ENCODE peak calls at places on chromosome 6, in eight cellular contexts. One of them, this sample, is unnamed.
A peak's percentile ranks its signal among the peaks of the same experiment; 100 is the strongest.

GRCh38 chr6:37236921-37237320 is 20.7 kb upstream of the TBC1D22B start:
- DNase-seq in fibroblast of villous mesenchyme: no peak
- DNase-seq in GM12865: no peak
- DNase-seq in kidney epithelial cell: no peak
- DNase-seq in fibroblast of mammary gland: no peak
- DNase-seq in MCF 10A: no peak
- DNase-seq in heart right ventricle: no peak
- DNase-seq in ovary: no peak
- DNase-seq in this sample: no peak

GRCh38 chr6:81708306-81708705 is 44.2 kb downstream of the TENT5A start:
- DNase-seq in fibroblast of villous mesenchyme: no peak
- DNase-seq in GM12865: no peak
- DNase-seq in kidney epithelial cell: no peak
- DNase-seq in fibroblast of mammary gland: no peak
- DNase-seq in MCF 10A: no peak
- DNase-seq in heart right ventricle: no peak
- DNase-seq in ovary: no peak
- DNase-seq in this sample: no peak

GRCh38 chr6:105459884-105460283 is 57.0 kb upstream of the PREP start:
- DNase-seq in fibroblast of villous mesenchyme: no peak
- DNase-seq in GM12865: no peak
- DNase-seq in kidney epithelial cell: peak; percentile 62
- DNase-seq in fibroblast of mammary gland: peak; percentile 67
- DNase-seq in MCF 10A: peak; percentile 72
- DNase-seq in heart right ventricle: no peak
- DNase-seq in ovary: no peak
- DNase-seq in this sample: no peak

GRCh38 chr6:98041921-98042320 is 758.9 kb upstream of the MMS22L start:
- DNase-seq in fibroblast of villous mesenchyme: no peak
- DNase-seq in GM12865: no peak
- DNase-seq in kidney epithelial cell: no peak
- DNase-seq in fibroblast of mammary gland: no peak
- DNase-seq in MCF 10A: no peak
- DNase-seq in heart right ventricle: no peak
- DNase-seq in ovary: no peak
- DNase-seq in this sample: no peak

GRCh38 chr6:95578106-95578410 is 723 bp downstream of the MANEA start:
- DNase-seq in fibroblast of villous mesenchyme: peak; percentile 19
- DNase-seq in GM12865: peak; percentile 39
- DNase-seq in kidney epithelial cell: no peak
- DNase-seq in fibroblast of mammary gland: no peak
- DNase-seq in MCF 10A: no peak
- DNase-seq in heart right ventricle: peak; percentile 18
- DNase-seq in ovary: no peak
- DNase-seq in this sample: peak; percentile 18

GRCh38 chr6:15247750-15248450 is 2.0 kb downstream of the JARID2 start:
- DNase-seq in fibroblast of villous mesenchyme: peak; percentile 65
- DNase-seq in GM12865: peak; percentile 53
- DNase-seq in kidney epithelial cell: no peak
- DNase-seq in fibroblast of mammary gland: peak; percentile 60
- DNase-seq in MCF 10A: peak; percentile 56
- DNase-seq in heart right ventricle: peak; percentile 65
- DNase-seq in ovary: peak; percentile 57
- DNase-seq in this sample: peak; percentile 54

GRCh38 chr6:73579389-73579788 is 58.6 kb upstream of the EEF1A1 start:
- DNase-seq in fibroblast of villous mesenchyme: no peak
- DNase-seq in GM12865: peak; percentile 26
- DNase-seq in kidney epithelial cell: no peak
- DNase-seq in fibroblast of mammary gland: no peak
- DNase-seq in MCF 10A: no peak
- DNase-seq in heart right ventricle: peak; percentile 19
- DNase-seq in ovary: peak; percentile 22
- DNase-seq in this sample: no peak

GRCh38 chr6:111625099-111625416 is 19.4 kb upstream of the TRAF3IP2 start:
- DNase-seq in fibroblast of villous mesenchyme: no peak
- DNase-seq in GM12865: no peak
- DNase-seq in kidney epithelial cell: no peak
- DNase-seq in fibroblast of mammary gland: no peak
- DNase-seq in MCF 10A: no peak
- DNase-seq in heart right ventricle: no peak
- DNase-seq in ovary: no peak
- DNase-seq in this sample: no peak

GRCh38 chr6:160927416-160927815 is 64.2 kb upstream of the MAP3K4 start:
- DNase-seq in fibroblast of villous mesenchyme: no peak
- DNase-seq in GM12865: no peak
- DNase-seq in kidney epithelial cell: no peak
- DNase-seq in fibroblast of mammary gland: no peak
- DNase-seq in MCF 10A: no peak
- DNase-seq in heart right ventricle: no peak
- DNase-seq in ovary: no peak
- DNase-seq in this sample: no peak

GRCh38 chr6:112113371-112113770 is 26.0 kb downstream of the FAM229B start:
- DNase-seq in fibroblast of villous mesenchyme: peak; percentile 39
- DNase-seq in GM12865: no peak
- DNase-seq in kidney epithelial cell: no peak
- DNase-seq in fibroblast of mammary gland: no peak
- DNase-seq in MCF 10A: no peak
- DNase-seq in heart right ventricle: no peak
- DNase-seq in ovary: no peak
- DNase-seq in this sample: no peak

GRCh38 chr6:122248001-122248669 is 151.3 kb upstream of the HSF2 start:
- DNase-seq in fibroblast of villous mesenchyme: no peak
- DNase-seq in GM12865: no peak
- DNase-seq in kidney epithelial cell: no peak
- DNase-seq in fibroblast of mammary gland: no peak
- DNase-seq in MCF 10A: no peak
- DNase-seq in heart right ventricle: no peak
- DNase-seq in ovary: no peak
- DNase-seq in this sample: no peak

GRCh38 chr6:143896096-143896880 is 32.0 kb downstream of the ZC2HC1B start:
- DNase-seq in fibroblast of villous mesenchyme: no peak
- DNase-seq in GM12865: no peak
- DNase-seq in kidney epithelial cell: no peak
- DNase-seq in fibroblast of mammary gland: no peak
- DNase-seq in MCF 10A: no peak
- DNase-seq in heart right ventricle: no peak
- DNase-seq in ovary: no peak
- DNase-seq in this sample: no peak

GRCh38 chr6:1279065-1279464 is 32.8 kb upstream of the FOXQ1 start:
- DNase-seq in fibroblast of villous mesenchyme: no peak
- DNase-seq in GM12865: no peak
- DNase-seq in kidney epithelial cell: no peak
- DNase-seq in fibroblast of mammary gland: no peak
- DNase-seq in MCF 10A: no peak
- DNase-seq in heart right ventricle: no peak
- DNase-seq in ovary: no peak
- DNase-seq in this sample: no peak

GRCh38 chr6:85063611-85064010 is 299.2 kb upstream of the TBX18 start:
- DNase-seq in fibroblast of villous mesenchyme: no peak
- DNase-seq in GM12865: no peak
- DNase-seq in kidney epithelial cell: no peak
- DNase-seq in fibroblast of mammary gland: no peak
- DNase-seq in MCF 10A: no peak
- DNase-seq in heart right ventricle: no peak
- DNase-seq in ovary: no peak
- DNase-seq in this sample: no peak

GRCh38 chr6:134147033-134147533 is 94.7 kb upstream of the SLC2A12 start:
- DNase-seq in fibroblast of villous mesenchyme: no peak
- DNase-seq in GM12865: no peak
- DNase-seq in kidney epithelial cell: no peak
- DNase-seq in fibroblast of mammary gland: no peak
- DNase-seq in MCF 10A: no peak
- DNase-seq in heart right ventricle: no peak
- DNase-seq in ovary: no peak
- DNase-seq in this sample: no peak

GRCh38 chr6:87731818-87732661 is 30.0 kb upstream of the AKIRIN2 start:
- DNase-seq in fibroblast of villous mesenchyme: peak; percentile 93
- DNase-seq in GM12865: peak; percentile 87
- DNase-seq in kidney epithelial cell: peak; percentile 77
- DNase-seq in fibroblast of mammary gland: peak; percentile 94
- DNase-seq in MCF 10A: peak; percentile 99
- DNase-seq in heart right ventricle: peak; percentile 85
- DNase-seq in ovary: peak; percentile 87
- DNase-seq in this sample: peak; percentile 52

GRCh38 chr6:156013155-156013554 is 557.5 kb upstream of the NOX3 start:
- DNase-seq in fibroblast of villous mesenchyme: no peak
- DNase-seq in GM12865: no peak
- DNase-seq in kidney epithelial cell: peak; percentile 34
- DNase-seq in fibroblast of mammary gland: no peak
- DNase-seq in MCF 10A: no peak
- DNase-seq in heart right ventricle: no peak
- DNase-seq in ovary: no peak
- DNase-seq in this sample: no peak

GRCh38 chr6:28537065-28537464 is 11.4 kb downstream of the GPX5 start:
- DNase-seq in fibroblast of villous mesenchyme: no peak
- DNase-seq in GM12865: peak; percentile 3
- DNase-seq in kidney epithelial cell: no peak
- DNase-seq in fibroblast of mammary gland: peak; percentile 49
- DNase-seq in MCF 10A: peak; percentile 5
- DNase-seq in heart right ventricle: no peak
- DNase-seq in ovary: no peak
- DNase-seq in this sample: no peak

GRCh38 chr6:35824552-35825192 is 19.5 kb downstream of the LHFPL5 start:
- DNase-seq in fibroblast of villous mesenchyme: no peak
- DNase-seq in GM12865: no peak
- DNase-seq in kidney epithelial cell: no peak
- DNase-seq in fibroblast of mammary gland: no peak
- DNase-seq in MCF 10A: no peak
- DNase-seq in heart right ventricle: no peak
- DNase-seq in ovary: no peak
- DNase-seq in this sample: no peak

GRCh38 chr6:45617441-45617840 is 239.7 kb upstream of the SUPT3H start:
- DNase-seq in fibroblast of villous mesenchyme: peak; percentile 26
- DNase-seq in GM12865: no peak
- DNase-seq in kidney epithelial cell: no peak
- DNase-seq in fibroblast of mammary gland: peak; percentile 57
- DNase-seq in MCF 10A: peak; percentile 66
- DNase-seq in heart right ventricle: no peak
- DNase-seq in ovary: no peak
- DNase-seq in this sample: no peak
- TF ChIP-seq CTCF in fibroblast of villous mesenchyme: peak; percentile 15
- TF ChIP-seq CTCF in GM12865: no peak
- TF ChIP-seq CTCF in kidney epithelial cell: no peak
- TF ChIP-seq CTCF in fibroblast of mammary gland: peak; percentile 24
- TF ChIP-seq CTCF in MCF 10A: peak; percentile 14
- TF ChIP-seq CTCF in heart right ventricle: no peak
- TF ChIP-seq CTCF in ovary: no peak
- TF ChIP-seq CTCF in this sample: no peak

DNA sequence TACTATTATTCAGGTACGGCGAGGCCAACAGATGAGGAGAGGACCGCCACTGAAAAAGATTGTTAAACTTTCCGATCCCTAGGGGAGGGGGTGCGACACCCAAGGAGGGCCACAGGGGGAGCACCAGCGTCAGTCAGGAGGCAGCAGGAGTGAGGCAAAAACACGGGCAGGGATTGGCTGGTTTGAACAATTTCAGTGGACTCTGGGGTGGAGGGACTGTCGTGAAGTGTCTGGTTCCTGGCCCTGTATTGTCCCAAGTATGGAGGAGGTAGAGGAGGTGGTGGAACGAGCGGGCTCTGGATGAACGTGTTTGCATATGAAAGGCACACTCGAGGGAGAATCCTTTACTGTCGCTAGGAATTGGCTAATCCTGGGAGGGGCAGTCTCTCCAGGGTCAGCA is 32.5 kb upstream of the MCUR1 start:
- DNase-seq in fibroblast of villous mesenchyme: no peak
- DNase-seq in GM12865: no peak
- DNase-seq in kidney epithelial cell: no peak
- DNase-seq in fibroblast of mammary gland: no peak
- DNase-seq in MCF 10A: no peak
- DNase-seq in heart right ventricle: no peak
- DNase-seq in ovary: no peak
- DNase-seq in this sample: no peak
- TF ChIP-seq CTCF in fibroblast of villous mesenchyme: no peak
- TF ChIP-seq CTCF in GM12865: no peak
- TF ChIP-seq CTCF in kidney epithelial cell: peak; percentile 15
- TF ChIP-seq CTCF in fibroblast of mammary gland: no peak
- TF ChIP-seq CTCF in MCF 10A: no peak
- TF ChIP-seq CTCF in heart right ventricle: no peak
- TF ChIP-seq CTCF in ovary: no peak
- TF ChIP-seq CTCF in this sample: no peak

GRCh38 chr6:32844839-32845372 is 1.1 kb upstream of the PSMB8 start:
- DNase-seq in fibroblast of villous mesenchyme: no peak
- DNase-seq in GM12865: no peak
- DNase-seq in kidney epithelial cell: no peak
- DNase-seq in fibroblast of mammary gland: no peak
- DNase-seq in MCF 10A: no peak
- DNase-seq in heart right ventricle: no peak
- DNase-seq in ovary: no peak
- DNase-seq in this sample: no peak

GRCh38 chr6:32842690-32843089 is 1.2 kb downstream of the PSMB8 start:
- DNase-seq in fibroblast of villous mesenchyme: no peak
- DNase-seq in GM12865: no peak
- DNase-seq in kidney epithelial cell: no peak
- DNase-seq in fibroblast of mammary gland: no peak
- DNase-seq in MCF 10A: no peak
- DNase-seq in heart right ventricle: no peak
- DNase-seq in ovary: no peak
- DNase-seq in this sample: no peak

GRCh38 chr6:32843321-32843978 is 397 bp downstream of the PSMB8 start:
- DNase-seq in fibroblast of villous mesenchyme: peak; percentile 26
- DNase-seq in GM12865: peak; percentile 47
- DNase-seq in kidney epithelial cell: no peak
- DNase-seq in fibroblast of mammary gland: peak; percentile 7
- DNase-seq in MCF 10A: peak; percentile 5
- DNase-seq in heart right ventricle: no peak
- DNase-seq in ovary: no peak
- DNase-seq in this sample: no peak

GRCh38 chr6:32845381-32845884 is 1.6 kb upstream of the PSMB8 start:
- DNase-seq in fibroblast of villous mesenchyme: no peak
- DNase-seq in GM12865: peak; percentile 75
- DNase-seq in kidney epithelial cell: no peak
- DNase-seq in fibroblast of mammary gland: no peak
- DNase-seq in MCF 10A: no peak
- DNase-seq in heart right ventricle: no peak
- DNase-seq in ovary: no peak
- DNase-seq in this sample: no peak

GRCh38 chr6:32843979-32844838 is at the start of gene PSMB8:
- DNase-seq in fibroblast of villous mesenchyme: peak; percentile 95
- DNase-seq in GM12865: peak; percentile 98
- DNase-seq in kidney epithelial cell: peak; percentile 84
- DNase-seq in fibroblast of mammary gland: peak; percentile 89
- DNase-seq in MCF 10A: peak; percentile 98
- DNase-seq in heart right ventricle: peak; percentile 93
- DNase-seq in ovary: peak; percentile 98
- DNase-seq in this sample: peak; percentile 92
- TF ChIP-seq CTCF in fibroblast of villous mesenchyme: no peak
- TF ChIP-seq CTCF in GM12865: no peak
- TF ChIP-seq CTCF in kidney epithelial cell: peak; percentile 37
- TF ChIP-seq CTCF in fibroblast of mammary gland: peak; percentile 21
- TF ChIP-seq CTCF in MCF 10A: no peak
- TF ChIP-seq CTCF in heart right ventricle: no peak
- TF ChIP-seq CTCF in ovary: peak; percentile 39
- TF ChIP-seq CTCF in this sample: no peak

DNA sequence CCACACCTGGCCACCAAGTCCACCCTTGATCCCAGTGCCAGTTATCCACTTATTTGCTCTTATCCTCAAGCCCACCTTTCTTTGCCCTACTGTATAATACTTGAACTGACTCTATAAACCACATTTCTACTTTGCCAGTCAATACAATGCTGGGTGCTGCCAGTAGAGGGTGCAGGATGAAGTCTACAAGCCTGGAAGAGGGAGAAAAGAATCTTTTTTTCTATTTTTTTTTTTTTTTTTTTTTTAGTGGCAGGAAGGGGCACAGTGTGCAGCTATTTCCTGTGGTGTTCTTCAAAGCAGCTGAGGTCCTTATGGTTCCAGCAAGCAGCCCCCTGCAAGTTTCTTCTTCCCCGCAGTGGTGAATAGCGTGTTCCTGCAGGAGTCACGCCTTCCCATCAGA is 22.2 kb upstream of the GABRR1 start:
- DNase-seq in fibroblast of villous mesenchyme: no peak
- DNase-seq in GM12865: peak; percentile 52
- DNase-seq in kidney epithelial cell: no peak
- DNase-seq in fibroblast of mammary gland: peak; percentile 8
- DNase-seq in MCF 10A: peak; percentile 27
- DNase-seq in heart right ventricle: no peak
- DNase-seq in ovary: no peak
- DNase-seq in this sample: peak; percentile 51
- TF ChIP-seq CTCF in fibroblast of villous mesenchyme: peak; percentile 46
- TF ChIP-seq CTCF in GM12865: peak; percentile 45
- TF ChIP-seq CTCF in kidney epithelial cell: peak; percentile 33
- TF ChIP-seq CTCF in fibroblast of mammary gland: peak; percentile 44
- TF ChIP-seq CTCF in MCF 10A: no peak
- TF ChIP-seq CTCF in heart right ventricle: no peak
- TF ChIP-seq CTCF in ovary: no peak
- TF ChIP-seq CTCF in this sample: peak; percentile 42

This sample was measured in GM13977.